ENCODE peak calls at places on chromosome 18, in six cellular contexts. E is spleen, N is endothelial cell of umbilical vein, A is A549, T is stomach, D is IMR-90. B is an unnamed sample. For H3K4me1, the result is how much of the 10 kb centered on the place peaks cover.

GRCh38 chr18:24811963-24812681 is 351.7 kb downstream of the HRH4 start:
- DNase-seq in E (no peak), N (no peak), A (no peak), T (no peak), D (no peak), B (no peak)

GRCh38 chr18:50283469-50284209 is 2.3 kb upstream of the MBD1 start:
- DNase-seq in E (no peak), N (no peak), A (no peak), T (no peak), D (no peak), B (peak)

GRCh38 chr18:70296781-70297180 is 7.9 kb downstream of the SOCS6 start:
- DNase-seq in E (no peak), N (no peak), A (no peak), T (no peak), D (no peak), B (no peak)

GRCh38 chr18:45174755-45175154 is 440.5 kb upstream of the SLC14A2 start:
- DNase-seq in E (no peak), N (no peak), A (no peak), T (no peak), D (no peak), B (no peak)

GRCh38 chr18:80022613-80023012 is 11.6 kb upstream of the RBFA start:
- DNase-seq in E (no peak), N (peak), A (no peak), T (no peak), D (peak), B (no peak)

GRCh38 chr18:36312806-36313395 is 15.4 kb downstream of the FHOD3 start:
- DNase-seq in E (no peak), N (no peak), A (no peak), T (no peak), D (peak), B (peak)

GRCh38 chr18:77162580-77162979 is 30.0 kb upstream of the MBP start:
- DNase-seq in E (no peak), N (no peak), A (no peak), T (no peak), D (no peak), B (no peak)

GRCh38 chr18:47036298-47036874 is 965 bp upstream of the ELOA2 start:
- DNase-seq in E (no peak), N (peak), A (peak), T (no peak), D (peak), B (no peak)

GRCh38 chr18:48801728-48802542 is 148.8 kb downstream of the SMAD7 start:
- DNase-seq in E (peak), N (no peak), A (no peak), T (peak), D (no peak), B (no peak)

GRCh38 chr18:25831226-25831828 is 259.1 kb downstream of the SS18 start:
- DNase-seq in E (no peak), N (no peak), A (no peak), T (no peak), D (no peak), B (no peak)

GRCh38 chr18:74791501-74792188 is 194.0 kb downstream of the ZNF407 start:
- DNase-seq in E (no peak), N (no peak), A (no peak), T (no peak), D (no peak), B (no peak)

GRCh38 chr18:51569561-51569960 is 372.1 kb upstream of the MEX3C start:
- DNase-seq in E (no peak), N (no peak), A (no peak), T (no peak), D (no peak), B (no peak)

GRCh38 chr18:78069784-78070664 is 820.4 kb downstream of the GALR1 start:
- DNase-seq in E (no peak), N (no peak), A (no peak), T (no peak), D (no peak), B (no peak)

GRCh38 chr18:58247363-58247834 is 203.4 kb downstream of the NEDD4L start:
- DNase-seq in E (no peak), N (peak), A (no peak), T (no peak), D (peak), B (no peak)

GRCh38 chr18:55076643-55077218 is 117.5 kb upstream of the CCDC68 start:
- DNase-seq in E (no peak), N (no peak), A (no peak), T (no peak), D (peak), B (no peak)

GRCh38 chr18:3251963-3252277 is 4.3 kb downstream of the MYL12A start:
- DNase-seq in E (no peak), N (peak), A (no peak), T (no peak), D (peak), B (no peak)
- TF ChIP-seq POLR2A in E (no peak), N (peak), A (no peak), T (no peak), D (no peak), B (no peak)

DNA sequence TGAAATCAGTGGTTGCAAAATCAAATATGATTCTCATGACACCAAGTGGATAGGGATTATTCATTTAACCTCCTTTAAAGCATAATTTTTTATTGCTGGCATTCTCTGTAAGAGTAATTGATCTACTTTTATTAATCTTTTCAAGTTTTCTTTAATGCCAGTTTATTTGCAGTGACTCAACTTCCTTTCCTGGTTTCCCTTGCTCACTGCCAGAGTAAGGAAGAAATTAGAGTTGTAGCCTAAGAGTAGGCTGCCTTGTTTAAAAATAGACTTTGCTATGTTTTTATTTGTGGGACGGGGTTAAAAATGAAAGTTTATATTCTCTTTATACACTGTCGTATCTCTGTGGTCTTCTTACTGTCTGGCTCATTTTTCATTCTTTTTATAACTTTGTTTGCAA is 148.6 kb downstream of the WDR7 start:
- DNase-seq in E (no peak), N (peak), A (no peak), T (no peak), D (peak), B (no peak)
- H3K4me3 ChIP-seq in E (no peak), N (no peak), A (no peak), T (no peak), D (no peak), B (no peak)

DNA sequence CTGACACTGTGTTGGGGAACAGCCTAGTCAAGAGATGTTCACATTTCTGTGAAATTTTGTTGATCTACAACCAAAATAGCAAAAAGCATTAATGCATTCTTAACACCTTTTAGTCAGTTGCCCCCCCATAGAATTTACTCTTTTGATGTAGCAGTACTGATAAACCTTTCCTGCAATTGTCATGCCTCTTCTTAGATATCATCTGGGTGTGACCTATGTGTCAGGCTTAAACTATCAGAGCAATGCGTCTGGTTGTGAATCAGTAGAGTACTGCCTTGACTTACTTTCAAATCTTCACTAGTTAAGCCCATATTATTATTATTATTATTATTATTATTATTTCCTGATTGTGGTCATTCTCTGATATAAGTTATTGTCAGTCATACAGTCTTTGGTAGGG is 61.9 kb downstream of the GREB1L start:
- DNase-seq in E (no peak), N (no peak), A (peak), T (no peak), D (no peak), B (no peak)
- H3K4me1 ChIP-seq in E (under half), N (under half), A (under half), T (under half), D (under half), B (under half)

DNA sequence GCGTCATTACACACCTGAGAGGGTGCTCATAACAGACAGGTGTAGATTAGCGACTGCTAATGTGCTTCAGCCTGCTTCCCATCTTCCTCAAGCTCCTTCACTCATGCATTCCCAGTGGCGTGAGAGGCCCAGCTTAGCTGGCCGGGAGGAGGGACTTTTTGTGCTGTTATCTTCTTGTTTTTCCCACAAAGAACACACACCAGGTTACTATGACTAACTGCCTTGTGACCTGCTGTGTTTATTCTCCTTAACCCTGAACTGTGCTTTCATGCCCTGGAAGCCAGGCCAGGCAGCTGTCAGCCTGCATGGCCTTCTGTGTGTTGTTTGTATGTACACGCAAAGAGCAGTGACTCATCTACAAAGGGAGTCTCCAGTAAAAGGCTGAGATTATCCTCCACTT is 143.8 kb downstream of the PIEZO2 start:
- DNase-seq in E (no peak), N (peak), A (peak), T (peak), D (peak), B (no peak)
- TF ChIP-seq POLR2A in E (no peak), N (no peak), A (no peak), T (no peak), D (no peak), B (no peak)

GRCh38 chr18:9996104-9996503 is 82.3 kb downstream of the VAPA start:
- DNase-seq in E (no peak), N (no peak), A (no peak), T (no peak), D (peak), B (no peak)
- H3K4me3 ChIP-seq in E (no peak), N (no peak), A (no peak), T (no peak), D (no peak), B (no peak)

GRCh38 chr18:2982452-2983172 is 30.3 kb downstream of the LPIN2 start:
- DNase-seq in E (no peak), N (peak), A (no peak), T (no peak), D (no peak), B (no peak)
- H3K4me1 ChIP-seq in E (half or more), N (half or more), A (half or more), T (half or more), D (under half), B (half or more)

GRCh38 chr18:14922031-14922430 is 174.1 kb downstream of the ANKRD30B start:
- DNase-seq in E (no peak), N (no peak), A (no peak), T (no peak), D (no peak), B (peak)

GRCh38 chr18:14922965-14923565 is 175.1 kb downstream of the ANKRD30B start:
- DNase-seq in E (no peak), N (no peak), A (no peak), T (no peak), D (no peak), B (peak)

GRCh38 chr18:14919666-14920065 is 171.7 kb downstream of the ANKRD30B start:
- DNase-seq in E (no peak), N (no peak), A (no peak), T (peak), D (no peak), B (peak)

GRCh38 chr18:14921547-14921946 is 173.6 kb downstream of the ANKRD30B start:
- DNase-seq in E (no peak), N (no peak), A (no peak), T (no peak), D (no peak), B (no peak)

DNA sequence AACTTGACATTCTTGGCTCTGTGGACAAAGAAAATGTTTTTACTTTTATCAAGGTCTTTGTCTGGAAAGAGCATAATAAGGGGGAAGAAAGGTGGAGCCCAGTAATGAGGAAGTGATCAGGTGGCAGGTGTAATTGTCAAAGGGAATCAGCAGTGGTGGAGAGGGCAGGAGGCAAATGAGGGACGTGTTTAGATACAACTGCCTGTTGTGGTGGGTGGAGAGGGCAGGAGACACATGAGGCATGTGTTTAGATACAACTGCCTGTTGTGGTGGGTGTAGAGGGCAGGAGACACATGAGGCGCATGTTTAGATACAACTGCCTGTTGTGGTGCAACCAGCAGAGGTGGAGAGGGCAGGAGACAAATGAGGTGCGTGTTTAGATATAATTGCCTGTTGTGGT is 173.0 kb downstream of the ANKRD30B start:
- DNase-seq in E (no peak), N (no peak), A (no peak), T (no peak), D (no peak), B (peak)
- TF ChIP-seq POLR2A in E (no peak), N (no peak), A (no peak), T (no peak), D (no peak), B (no peak)

GRCh38 chr18:57121542-57122112 is 25.3 kb upstream of the BOD1L2 start:
- DNase-seq in E (no peak), N (no peak), A (no peak), T (no peak), D (no peak), B (no peak)
- H3K4me3 ChIP-seq in E (no peak), N (no peak), A (no peak), T (no peak), D (no peak), B (no peak)

B was measured in vagina.